ENCODE peak calls at places on chromosomes 6 and 20, in six cellular contexts. N is mesendoderm, C is IMR-90, S is neuronal stem cell, P is H1, J is trophoblast cell. U is an unnamed sample. For H3K36me3, the result is how much of the 10 kb centered on the place peaks cover.

GRCh38 chr6:33428219-33428890 is 8.5 kb downstream of the SYNGAP1 start:
- DNase-seq in N (peak), C (no peak), P (no peak), S (no peak), J (peak), U (peak)

GRCh38 chr20:28616354-28616753 is 2641.1 kb upstream of the DEFB115 start:
- DNase-seq in J (no peak), P (no peak), C (no peak), S (no peak), N (no peak), U (no peak)

GRCh38 chr6:160408528-160408927 is 60.4 kb downstream of the SLC22A3 start:
- DNase-seq in C (no peak), P (no peak), S (no peak), J (no peak), N (no peak), U (no peak)

GRCh38 chr6:89301586-89302194 is 13.4 kb downstream of the GABRR2 start:
- DNase-seq in P (no peak), N (no peak), J (peak), S (no peak), C (no peak), U (no peak)

GRCh38 chr6:106974337-106974998 is at the start of gene CD24:
- DNase-seq in P (no peak), N (peak), S (peak), C (no peak), J (peak), U (peak)

GRCh38 chr6:44667668-44668390 is 280.3 kb downstream of the CDC5L start:
- DNase-seq in P (no peak), C (no peak), N (peak), J (peak), S (no peak), U (no peak)

GRCh38 chr20:2839732-2840137 is 720 bp downstream of the PCED1A start:
- DNase-seq in C (no peak), N (no peak), S (no peak), P (no peak), J (no peak), U (no peak)

GRCh38 chr20:40632346-40632976 is 56.6 kb downstream of the MAFB start:
- DNase-seq in J (no peak), C (no peak), P (no peak), S (no peak), N (no peak), U (no peak)

GRCh38 chr20:35319206-35320197 is 27.3 kb upstream of the FAM83C start:
- DNase-seq in J (no peak), C (peak), N (peak), S (no peak), P (no peak), U (peak)

GRCh38 chr6:69865126-69865525 is 1.2 kb upstream of the COL19A1 start:
- DNase-seq in J (no peak), C (peak), N (no peak), S (no peak), P (no peak), U (peak)

GRCh38 chr6:42281570-42281969 is 63.9 kb upstream of the MRPS10 start:
- DNase-seq in P (no peak), J (no peak), N (no peak), S (no peak), C (no peak), U (no peak)

GRCh38 chr20:25272223-25273000 is 24.5 kb downstream of the PYGB start:
- DNase-seq in J (no peak), P (no peak), S (no peak), N (no peak), C (no peak), U (no peak)

GRCh38 chr6:157317129-157317814 is 6.0 kb downstream of the TMEM242 start:
- DNase-seq in C (peak), J (peak), N (no peak), S (no peak), P (no peak), U (peak)

GRCh38 chr6:170130201-170130621 is 160.7 kb downstream of the DLL1 start:
- DNase-seq in N (no peak), J (no peak), C (no peak), S (no peak), P (no peak), U (no peak)

GRCh38 chr20:21520702-21521595 is 7.1 kb upstream of the NKX2-2 start:
- DNase-seq in P (no peak), C (no peak), N (peak), J (peak), S (no peak), U (no peak)

GRCh38 chr6:89368107-89368506 is 15.6 kb upstream of the UBE2J1 start:
- DNase-seq in C (peak), N (peak), S (peak), P (no peak), J (peak), U (peak)

GRCh38 chr20:20396794-20397193 is 28.9 kb downstream of the INSM1 start:
- DNase-seq in N (no peak), J (no peak), P (no peak), C (no peak), S (no peak), U (no peak)

GRCh38 chr6:95094751-95095150 is 482.6 kb upstream of the MANEA start:
- DNase-seq in N (peak), C (peak), S (no peak), P (no peak), J (peak), U (peak)

GRCh38 chr20:6828794-6829423 is 61.4 kb downstream of the BMP2 start:
- DNase-seq in J (peak), S (peak), C (peak), P (no peak), N (peak), U (peak)

GRCh38 chr20:45011108-45011526 is 44.8 kb downstream of the STK4 start:
- DNase-seq in P (no peak), C (peak), N (peak), S (peak), J (peak), U (peak)

GRCh38 chr6:31763617-31763940 is 1.1 kb downstream of the SAPCD1 start:
- DNase-seq in J (no peak), S (peak), P (no peak), C (peak), N (peak), U (peak)

GRCh38 chr20:61976275-61976649 is 89.4 kb downstream of the TAF4 start:
- DNase-seq in C (no peak), P (no peak), S (no peak), J (no peak), N (no peak), U (no peak)

GRCh38 chr6:33901822-33902816 is 98.3 kb upstream of the MLN start:
- DNase-seq in N (no peak), S (no peak), J (no peak), C (no peak), P (no peak), U (no peak)

GRCh38 chr6:105179244-105180065 is at the start of gene POPDC3:
- DNase-seq in N (peak), C (peak), J (peak), S (peak), P (no peak), U (peak)

GRCh38 chr6:158517038-158517437 is 42.9 kb upstream of the TMEM181 start:
- DNase-seq in P (no peak), C (no peak), N (no peak), S (no peak), J (no peak), U (no peak)

GRCh38 chr6:30656513-30656912 is 9.6 kb downstream of the C6orf136 start:
- DNase-seq in J (no peak), P (no peak), S (no peak), C (no peak), N (no peak), U (no peak)

GRCh38 chr6:37930288-37931075 is 111.0 kb downstream of the ZFAND3 start:
- DNase-seq in C (no peak), S (no peak), N (no peak), P (no peak), J (no peak), U (no peak)

GRCh38 chr6:37923514-37923913 is 104.0 kb downstream of the ZFAND3 start:
- DNase-seq in C (no peak), N (no peak), P (no peak), S (no peak), J (no peak), U (no peak)

GRCh38 chr6:37922563-37922962 is 103.0 kb downstream of the ZFAND3 start:
- DNase-seq in J (peak), S (no peak), C (no peak), P (no peak), N (no peak), U (no peak)

GRCh38 chr6:37928217-37928616 is 108.7 kb downstream of the ZFAND3 start:
- DNase-seq in C (no peak), N (peak), P (no peak), J (no peak), S (no peak), U (no peak)

GRCh38 chr6:37926661-37927060 is 107.1 kb downstream of the ZFAND3 start:
- DNase-seq in P (peak), N (no peak), J (no peak), C (no peak), S (no peak), U (no peak)
- H3K23ac ChIP-seq in P (no peak), N (no peak), J (no peak), C (no peak), S (no peak), U (no peak)

GRCh38 chr6:46863791-46864190 is 57.9 kb downstream of the ADGRF5 start:
- DNase-seq in C (no peak), N (peak), P (no peak), S (no peak), J (no peak), U (no peak)

GRCh38 chr6:46862381-46862780 is 59.4 kb downstream of the ADGRF5 start:
- DNase-seq in N (no peak), S (no peak), P (no peak), J (no peak), C (no peak), U (no peak)

GRCh38 chr6:46865221-46865620 is 56.5 kb downstream of the ADGRF5 start:
- DNase-seq in J (peak), P (no peak), S (no peak), C (no peak), N (peak), U (no peak)

DNA sequence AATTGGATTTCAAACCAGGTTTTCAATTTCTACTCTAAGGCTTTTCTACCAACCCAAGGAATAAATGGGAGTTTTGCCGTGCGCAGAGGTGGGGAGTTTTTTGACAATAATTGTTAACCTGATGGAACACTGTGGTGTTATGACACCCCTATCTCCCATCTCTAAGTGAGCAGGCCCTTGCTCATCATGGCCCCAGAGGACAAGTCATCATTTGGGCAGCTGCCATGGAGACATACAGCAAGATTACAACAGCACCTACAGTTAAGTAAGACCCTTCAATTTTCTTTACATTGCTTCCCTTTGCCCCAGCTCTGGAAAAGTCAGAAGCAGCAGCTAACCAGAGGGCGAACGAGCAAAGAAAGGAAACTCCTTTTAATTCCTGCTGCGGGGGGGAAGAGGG is 54.3 kb downstream of the ADGRF5 start:
- DNase-seq in S (no peak), J (peak), P (no peak), C (no peak), N (no peak), U (no peak)
- H3K36me3 ChIP-seq in S (under half), J (under half), P (under half), C (under half), N (under half), U (under half)

GRCh38 chr20:3904224-3904623 is 15.0 kb downstream of the PANK2 start:
- DNase-seq in C (no peak), S (no peak), J (peak), N (no peak), P (no peak), U (no peak)
- H3K23ac ChIP-seq in C (no peak), S (no peak), J (no peak), N (no peak), P (no peak), U (no peak)

DNA sequence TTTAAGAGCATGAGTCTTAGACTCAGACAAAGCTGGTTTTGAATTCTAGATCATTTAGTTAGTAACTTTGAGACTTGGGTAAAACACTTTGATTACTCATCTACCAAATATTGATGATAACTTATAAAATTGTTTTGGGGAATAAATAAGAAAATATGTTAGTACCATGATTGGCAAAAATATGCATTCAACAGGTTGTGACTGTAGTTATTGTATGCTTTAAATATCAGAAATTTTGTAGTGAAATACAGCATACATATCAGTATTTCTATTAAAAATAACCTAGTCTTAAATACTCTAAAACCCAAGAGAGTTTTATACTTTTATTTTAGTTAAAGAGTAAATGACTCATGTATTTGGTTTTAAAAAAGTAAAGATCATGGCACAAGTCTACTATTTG is 68.7 kb downstream of the ENPP1 start:
- DNase-seq in P (no peak), N (no peak), C (no peak), S (no peak), J (no peak), U (no peak)
- H3K36me3 ChIP-seq in P (under half), N (under half), C (under half), S (under half), J (under half), U (under half)

GRCh38 chr20:58388028-58388601 is 914 bp upstream of the VAPB start:
- DNase-seq in J (no peak), P (no peak), S (no peak), N (no peak), C (no peak), U (no peak)

GRCh38 chr20:58389324-58389967 is 417 bp downstream of the VAPB start:
- DNase-seq in N (peak), C (peak), J (peak), P (no peak), S (no peak), U (peak)

GRCh38 chr20:58390659-58391035 is 1.6 kb downstream of the VAPB start:
- DNase-seq in C (no peak), P (no peak), J (no peak), N (no peak), S (no peak), U (no peak)

GRCh38 chr20:58389968-58390658 is 1.1 kb downstream of the VAPB start:
- DNase-seq in C (no peak), J (no peak), P (no peak), S (no peak), N (no peak), U (no peak)

GRCh38 chr20:58388882-58389323 is at the start of gene VAPB:
- DNase-seq in S (peak), N (peak), P (peak), J (peak), C (peak), U (peak)
- H3K23ac ChIP-seq in S (peak), N (peak), P (no peak), J (no peak), C (peak), U (no peak)

U was measured in mesenchymal stem cell.